ENCODE peak calls at places on chromosomes 12 and 14, in six cellular contexts. X is pancreas, H is H9, R is IMR-90, C is aorta, M is brain microvascular endothelial cell. Q is an unnamed sample.

GRCh38 chr12:53659609-53660008 is 16.3 kb downstream of the ATP5MC2 start:
- DNase-seq in X (no peak), H (no peak), M (no peak), R (peak; percentile 22), C (no peak), Q (no peak)

GRCh38 chr14:92988786-92989755 is 66.1 kb downstream of the CHGA start:
- DNase-seq in R (no peak), X (no peak), C (peak; percentile 59), H (no peak), M (no peak), Q (no peak)

GRCh38 chr14:91350813-91351507 is 66.7 kb downstream of the CCDC88C start:
- DNase-seq in M (peak; percentile 18), H (no peak), X (no peak), R (no peak), C (no peak), Q (no peak)

GRCh38 chr12:13234045-13234641 is 37.6 kb downstream of the EMP1 start:
- DNase-seq in H (peak; percentile 62), M (peak; percentile 71), R (peak; percentile 70), X (peak; percentile 41), C (no peak), Q (peak; percentile 27)

GRCh38 chr12:66456622-66457021 is 154.3 kb downstream of the HELB start:
- DNase-seq in X (no peak), H (no peak), M (no peak), R (no peak), C (no peak), Q (no peak)

GRCh38 chr12:131948166-131948712 is 1.5 kb upstream of the EP400 start:
- DNase-seq in X (peak; percentile 12), M (no peak), C (peak; percentile 4), H (peak; percentile 16), R (no peak), Q (no peak)

GRCh38 chr14:38297681-38298080 is 41.8 kb upstream of the CLEC14A start:
- DNase-seq in H (no peak), R (peak; percentile 71), C (no peak), X (no peak), M (peak; percentile 18), Q (no peak)

GRCh38 chr14:76775695-76776305 is 14.5 kb downstream of the VASH1 start:
- DNase-seq in M (no peak), C (peak; percentile 72), R (no peak), X (no peak), H (peak; percentile 29), Q (no peak)

GRCh38 chr14:51368721-51369163 is 128.7 kb downstream of the TMX1 start:
- DNase-seq in M (peak; percentile 90), X (no peak), R (peak; percentile 89), C (no peak), H (no peak), Q (no peak)

GRCh38 chr14:71538949-71539659 is 393.1 kb upstream of the RGS6 start:
- DNase-seq in X (no peak), C (no peak), R (peak; percentile 12), H (no peak), M (no peak), Q (no peak)

GRCh38 chr14:101506211-101506920 is 54.9 kb upstream of the DIO3 start:
- DNase-seq in H (peak; percentile 17), R (no peak), X (no peak), M (no peak), C (peak; percentile 59), Q (no peak)

GRCh38 chr12:120903818-120904773 is at the start of gene SPPL3:
- DNase-seq in M (peak; percentile 79), X (peak; percentile 93), C (peak; percentile 97), H (peak; percentile 97), R (peak; percentile 73), Q (peak; percentile 90)

GRCh38 chr12:33429468-33429867 is 10.2 kb downstream of the SYT10 start:
- DNase-seq in R (no peak), H (no peak), X (no peak), M (no peak), C (no peak), Q (no peak)

GRCh38 chr12:15443611-15444010 is 121.3 kb downstream of the PTPRO start:
- DNase-seq in C (no peak), M (no peak), H (no peak), X (no peak), R (no peak), Q (no peak)

GRCh38 chr14:99146991-99147740 is 124.8 kb downstream of the BCL11B start:
- DNase-seq in X (no peak), C (no peak), H (no peak), R (no peak), M (no peak), Q (no peak)

GRCh38 chr14:102781063-102781462 is 3.8 kb downstream of the TRAF3 start:
- DNase-seq in H (no peak), M (no peak), C (no peak), X (no peak), R (no peak), Q (no peak)

GRCh38 chr14:64501326-64502171 is 2.1 kb downstream of the ZBTB25 start:
- DNase-seq in H (no peak), C (no peak), R (peak; percentile 38), M (peak; percentile 22), X (peak; percentile 45), Q (peak; percentile 65)

GRCh38 chr14:80965041-80965440 is 9.6 kb downstream of the TSHR start:
- DNase-seq in H (no peak), C (no peak), R (no peak), M (no peak), X (no peak), Q (no peak)

GRCh38 chr14:35988972-35989690 is 163.0 kb downstream of the BRMS1L start:
- DNase-seq in H (no peak), M (no peak), C (no peak), R (no peak), X (no peak), Q (no peak)

GRCh38 chr14:98932436-98933325 is 339.3 kb downstream of the BCL11B start:
- DNase-seq in H (no peak), R (no peak), M (no peak), C (peak; percentile 24), X (no peak), Q (no peak)

GRCh38 chr12:76031081-76031413 is 529 bp downstream of the PHLDA1 start:
- DNase-seq in X (no peak), R (no peak), H (no peak), C (peak; percentile 80), M (no peak), Q (no peak)

GRCh38 chr12:104958946-104959841 is 1.1 kb upstream of the SLC41A2 start:
- DNase-seq in X (peak; percentile 40), C (no peak), M (peak; percentile 25), R (peak; percentile 51), H (peak; percentile 53), Q (peak; percentile 64)

GRCh38 chr12:57461904-57462306 is 2.3 kb downstream of the GLI1 start:
- DNase-seq in X (no peak), C (no peak), R (peak; percentile 33), H (no peak), M (no peak), Q (no peak)

GRCh38 chr12:12441891-12442461 is 85.1 kb downstream of the BORCS5 start:
- DNase-seq in C (no peak), H (no peak), X (no peak), R (peak; percentile 39), M (peak; percentile 54), Q (no peak)

GRCh38 chr14:68948686-68949085 is 30.4 kb downstream of the ACTN1 start:
- DNase-seq in H (no peak), X (no peak), C (peak; percentile 67), R (no peak), M (no peak), Q (no peak)
- H3K27ac ChIP-seq in H (no peak overlapping the region), X (no peak overlapping the region), C (peak overlapping the region; percentile 82), R (peak overlapping the region; percentile 55), M (peak overlapping the region; percentile 93), Q (peak overlapping the region; percentile 77)

GRCh38 chr12:101969-102878 is 35.7 kb downstream of the IQSEC3 start:
- DNase-seq in R (no peak), H (peak; percentile 54), X (no peak), C (no peak), M (no peak), Q (no peak)

GRCh38 chr12:105696-106095 is 39.1 kb downstream of the IQSEC3 start:
- DNase-seq in C (no peak), H (no peak), R (no peak), M (no peak), X (no peak), Q (no peak)

GRCh38 chr12:104573-105081 is 38.1 kb downstream of the IQSEC3 start:
- DNase-seq in M (no peak), X (no peak), H (peak; percentile 70), R (no peak), C (no peak), Q (no peak)

GRCh38 chr12:103169-103981 is 36.8 kb downstream of the IQSEC3 start:
- DNase-seq in R (no peak), C (no peak), H (peak; percentile 96), M (no peak), X (no peak), Q (no peak)

DNA sequence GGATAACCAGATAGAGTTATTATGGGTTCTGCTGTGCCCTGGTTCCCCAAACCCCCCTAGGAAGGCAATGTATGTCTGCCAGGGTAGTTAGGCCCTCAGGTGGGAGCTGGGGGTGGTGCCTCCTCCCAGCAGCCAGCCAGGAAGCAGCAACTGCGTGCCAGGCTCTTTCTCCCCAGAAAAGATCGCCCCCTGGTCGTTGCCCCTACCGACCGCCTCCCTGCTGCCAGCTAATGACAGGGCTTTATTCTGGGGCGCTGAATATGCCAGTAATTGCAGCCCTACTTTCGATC is 36.3 kb downstream of the IQSEC3 start:
- DNase-seq in X (no peak), H (no peak), R (no peak), C (no peak), M (no peak), Q (no peak)
- H3K27ac ChIP-seq in X (no peak overlapping the region), H (no peak overlapping the region), R (no peak overlapping the region), C (no peak overlapping the region), M (no peak overlapping the region), Q (no peak overlapping the region)

DNA sequence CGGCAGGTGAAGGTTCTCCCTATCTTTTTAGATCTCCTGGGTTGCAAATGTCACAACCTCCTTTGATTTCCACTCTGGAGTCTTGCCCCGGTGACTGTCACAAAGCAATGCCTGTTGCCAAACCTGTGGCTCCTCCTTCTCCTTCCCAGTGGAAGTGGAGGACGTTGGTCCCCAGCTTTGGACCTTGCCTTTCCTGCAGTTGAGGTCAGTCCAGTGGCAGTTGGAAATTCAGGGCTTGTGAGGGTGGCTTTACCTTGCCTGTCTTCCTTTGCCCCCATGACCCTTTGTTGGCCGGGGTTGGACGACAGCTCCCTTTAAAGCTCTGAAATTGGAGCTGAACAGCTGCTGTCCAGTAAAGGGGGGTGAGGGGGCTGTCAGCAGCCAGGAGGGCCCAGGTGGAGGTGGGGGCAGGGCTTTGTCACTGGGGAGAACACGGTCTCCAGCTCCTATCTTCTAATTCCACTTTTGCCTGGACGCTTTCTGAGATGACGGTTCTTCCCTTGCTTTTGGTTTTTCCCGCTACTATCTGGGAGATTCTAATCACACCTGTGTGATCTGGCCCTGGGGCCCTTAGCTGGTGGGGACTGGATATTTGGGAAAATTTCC is 4.1 kb downstream of the TEAD4 start:
- DNase-seq in C (no peak), R (no peak), M (no peak), X (peak; percentile 50), H (peak; percentile 77), Q (no peak)
- H3K27ac ChIP-seq in C (no peak overlapping the region), R (no peak overlapping the region), M (no peak overlapping the region), X (no peak overlapping the region), H (peak overlapping the region; percentile 41), Q (no peak overlapping the region)

DNA sequence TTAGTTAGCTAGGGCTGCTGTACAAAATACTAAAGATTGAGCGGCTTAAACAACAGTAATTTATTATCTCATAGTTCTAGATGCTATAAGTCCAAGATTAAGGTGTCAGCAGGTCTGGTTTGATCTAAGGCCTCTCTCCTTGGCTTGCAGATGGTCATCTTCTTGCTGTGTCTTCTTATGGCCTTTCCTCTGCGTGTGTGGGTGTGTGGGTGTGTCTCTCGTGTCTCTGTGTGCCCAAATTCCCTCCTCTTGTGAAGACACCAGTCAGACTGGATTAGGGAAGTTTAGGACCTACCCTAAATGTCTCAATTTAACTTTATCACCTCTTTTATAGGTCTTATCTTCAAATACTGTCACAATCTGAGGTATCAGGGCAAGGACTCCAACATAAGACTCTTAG is 28.3 kb downstream of the DDHD1 start:
- DNase-seq in H (no peak), X (no peak), C (no peak), R (no peak), M (no peak), Q (no peak)
- H3K27ac ChIP-seq in H (no peak overlapping the region), X (no peak overlapping the region), C (no peak overlapping the region), R (no peak overlapping the region), M (no peak overlapping the region), Q (no peak overlapping the region)